ENCODE peak calls at places on chromosomes 5 and 9, in eight cellular contexts. C is foreskin keratinocyte; G is A549; P is frontal cortex; X is omental fat pad; U is pancreas; O is NCI-H69; W is CD4-positive, CD25-positive, alpha-beta regulatory T cell. M is an unnamed sample.

GRCh38 chr9:128913048-128913900 is 7.5 kb upstream of the PHYHD1 start:
- DNase-seq in C (no peak), G (peak; percentile 42), P (no peak), X (no peak), U (no peak), O (no peak), W (no peak), M (no peak)

GRCh38 chr5:54404568-54404967 is 50.9 kb upstream of the HSPB3 start:
- DNase-seq in C (peak; percentile 94), G (no peak), P (no peak), X (no peak), U (no peak), O (peak; percentile 82), W (no peak), M (no peak)

GRCh38 chr9:7560669-7561305 is 238.8 kb downstream of the DMAC1 start:
- DNase-seq in C (no peak), G (no peak), P (no peak), X (no peak), U (no peak), O (peak; percentile 18), W (no peak), M (no peak)

GRCh38 chr5:157026789-157027424 is 32.0 kb downstream of the HAVCR1 start:
- DNase-seq in C (no peak), G (peak; percentile 44), P (no peak), X (no peak), U (no peak), O (peak; percentile 78), W (no peak), M (no peak)

GRCh38 chr5:110070836-110071235 is 381.1 kb downstream of the MAN2A1 start:
- DNase-seq in C (no peak), G (no peak), P (no peak), X (no peak), U (no peak), O (no peak), W (no peak), M (no peak)

GRCh38 chr9:136686794-136687711 is at the start of gene AGPAT2:
- DNase-seq in C (no peak), G (peak; percentile 74), P (peak; percentile 87), X (no peak), U (peak; percentile 93), O (peak; percentile 86), W (peak; percentile 37), M (peak; percentile 81)

GRCh38 chr5:1509346-1510085 is 14.2 kb downstream of the LPCAT1 start:
- DNase-seq in C (no peak), G (no peak), P (no peak), X (peak; percentile 11), U (no peak), O (no peak), W (no peak), M (peak; percentile 10)

GRCh38 chr9:38042626-38043359 is 26.2 kb downstream of the SHB start:
- DNase-seq in C (no peak), G (no peak), P (no peak), X (no peak), U (no peak), O (no peak), W (no peak), M (no peak)

GRCh38 chr5:169161022-169161680 is 139.8 kb downstream of the SLIT3 start:
- DNase-seq in C (no peak), G (peak; percentile 75), P (no peak), X (peak; percentile 50), U (no peak), O (no peak), W (no peak), M (peak; percentile 71)

GRCh38 chr5:10521466-10522223 is 42.2 kb upstream of the ANKRD33B start:
- DNase-seq in C (no peak), G (peak; percentile 40), P (no peak), X (no peak), U (no peak), O (peak; percentile 21), W (no peak), M (no peak)

GRCh38 chr5:52822437-52822836 is 34.7 kb downstream of the ITGA1 start:
- DNase-seq in C (no peak), G (no peak), P (no peak), X (no peak), U (no peak), O (peak; percentile 32), W (no peak), M (peak; percentile 59)

GRCh38 chr5:55104036-55104767 is 1.8 kb downstream of the GZMA start:
- DNase-seq in C (no peak), G (no peak), P (no peak), X (no peak), U (no peak), O (peak; percentile 8), W (no peak), M (no peak)

GRCh38 chr9:80839821-80840670 is 849.3 kb downstream of the TLE1 start:
- DNase-seq in C (no peak), G (no peak), P (no peak), X (no peak), U (no peak), O (no peak), W (no peak), M (no peak)

GRCh38 chr5:149128023-149128875 is 13.0 kb upstream of the ABLIM3 start:
- DNase-seq in C (no peak), G (peak; percentile 76), P (no peak), X (no peak), U (no peak), O (peak; percentile 63), W (no peak), M (no peak)

GRCh38 chr9:70639853-70640814 is 225.7 kb upstream of the KLF9 start:
- DNase-seq in C (peak; percentile 6), G (peak; percentile 8), P (no peak), X (no peak), U (no peak), O (peak; percentile 59), W (no peak), M (no peak)

GRCh38 chr5:1946122-1946677 is 63.5 kb upstream of the IRX4 start:
- DNase-seq in C (no peak), G (no peak), P (no peak), X (no peak), U (no peak), O (no peak), W (no peak), M (no peak)

GRCh38 chr9:6921335-6921734 is 163.6 kb downstream of the KDM4C start:
- DNase-seq in C (no peak), G (no peak), P (no peak), X (no peak), U (no peak), O (no peak), W (no peak), M (no peak)

GRCh38 chr9:1429328-1429727 is 379.2 kb downstream of the DMRT2 start:
- DNase-seq in C (no peak), G (peak; percentile 3), P (no peak), X (no peak), U (no peak), O (no peak), W (no peak), M (no peak)

GRCh38 chr9:130232899-130233586 is 32.5 kb upstream of the HMCN2 start:
- DNase-seq in C (no peak), G (no peak), P (no peak), X (no peak), U (no peak), O (no peak), W (no peak), M (peak; percentile 78)

GRCh38 chr9:126704157-126704941 is 90.6 kb downstream of the LMX1B start:
- DNase-seq in C (no peak), G (peak; percentile 73), P (peak; percentile 62), X (peak; percentile 42), U (no peak), O (peak; percentile 26), W (no peak), M (no peak)

GRCh38 chr5:172564883-172565282 is 76.2 kb upstream of the NEURL1B start:
- DNase-seq in C (no peak), G (no peak), P (no peak), X (no peak), U (no peak), O (peak; percentile 37), W (no peak), M (no peak)

GRCh38 chr9:82495884-82496777 is 507.6 kb downstream of the SPATA31D1 start:
- DNase-seq in C (no peak), G (no peak), P (no peak), X (no peak), U (no peak), O (peak; percentile 17), W (no peak), M (no peak)

GRCh38 chr5:54589786-54590185 is 72.2 kb downstream of the SNX18 start:
- DNase-seq in C (no peak), G (no peak), P (no peak), X (no peak), U (no peak), O (no peak), W (no peak), M (no peak)

GRCh38 chr9:122053951-122054350 is 39.2 kb downstream of the TTLL11 start:
- DNase-seq in C (peak; percentile 69), G (no peak), P (no peak), X (no peak), U (no peak), O (no peak), W (no peak), M (no peak)

GRCh38 chr9:125332527-125332926 is 70.9 kb downstream of the GAPVD1 start:
- DNase-seq in C (no peak), G (no peak), P (no peak), X (no peak), U (no peak), O (no peak), W (no peak), M (no peak)

GRCh38 chr9:72583370-72583769 is 62.0 kb downstream of the TMC1 start:
- DNase-seq in C (no peak), G (no peak), P (no peak), X (no peak), U (no peak), O (peak; percentile 62), W (no peak), M (no peak)

GRCh38 chr5:179387151-179388110 is 42.2 kb upstream of the ADAMTS2 start:
- DNase-seq in C (no peak), G (no peak), P (no peak), X (no peak), U (peak; percentile 17), O (no peak), W (no peak), M (no peak)